ENCODE peak calls at places on chromosome 9, in ten cellular contexts. Q, Z, K, B, Y, M, U, N, A and X are unnamed samples.

GRCh38 chr9:6566409-6567139 is 79.0 kb downstream of the GLDC start:
- DNase-seq in Q (peak; percentile 99), Z (peak; percentile 49), K (no peak), B (peak; percentile 85), Y (no peak), M (peak; percentile 43), U (no peak), N (peak; percentile 26), A (no peak), X (no peak)

GRCh38 chr9:84997472-84997871 is 327.9 kb downstream of the NTRK2 start:
- DNase-seq in Q (no peak), Z (no peak), K (no peak), B (no peak), Y (peak; percentile 19), M (no peak), U (no peak), N (no peak), A (no peak), X (no peak)

GRCh38 chr9:136249881-136250559 is 4.4 kb upstream of the QSOX2 start:
- DNase-seq in Q (no peak), Z (no peak), K (no peak), B (no peak), Y (no peak), M (no peak), U (no peak), N (no peak), A (no peak), X (no peak)

GRCh38 chr9:71384343-71384742 is 262.9 kb upstream of the TRPM3 start:
- DNase-seq in Q (no peak), Z (no peak), K (no peak), B (no peak), Y (peak; percentile 22), M (no peak), U (no peak), N (no peak), A (no peak), X (no peak)

GRCh38 chr9:95989304-95989703 is 113.8 kb downstream of the ERCC6L2 start:
- DNase-seq in Q (peak; percentile 2), Z (no peak), K (no peak), B (no peak), Y (no peak), M (no peak), U (no peak), N (no peak), A (no peak), X (no peak)

GRCh38 chr9:137370865-137371520 is 52.0 kb downstream of the EXD3 start:
- DNase-seq in Q (no peak), Z (no peak), K (no peak), B (no peak), Y (peak; percentile 50), M (no peak), U (no peak), N (no peak), A (no peak), X (no peak)

GRCh38 chr9:18746631-18747030 is 272.7 kb downstream of the ADAMTSL1 start:
- DNase-seq in Q (no peak), Z (no peak), K (no peak), B (no peak), Y (no peak), M (no peak), U (no peak), N (no peak), A (no peak), X (no peak)

GRCh38 chr9:136364369-136364748 is 815 bp upstream of the DNLZ start:
- DNase-seq in Q (no peak), Z (no peak), K (no peak), B (no peak), Y (peak; percentile 65), M (no peak), U (no peak), N (no peak), A (no peak), X (no peak)

GRCh38 chr9:76690575-76691370 is 73.5 kb upstream of the PCA3 start:
- DNase-seq in Q (no peak), Z (no peak), K (no peak), B (no peak), Y (peak; percentile 46), M (no peak), U (no peak), N (no peak), A (no peak), X (no peak)

GRCh38 chr9:76687861-76688374 is 76.3 kb upstream of the PCA3 start:
- DNase-seq in Q (peak; percentile 98), Z (no peak), K (no peak), B (peak; percentile 27), Y (no peak), M (peak; percentile 75), U (no peak), N (peak; percentile 56), A (no peak), X (no peak)

GRCh38 chr9:76692448-76693129 is 71.6 kb upstream of the PCA3 start:
- DNase-seq in Q (no peak), Z (no peak), K (no peak), B (no peak), Y (peak; percentile 33), M (no peak), U (no peak), N (no peak), A (no peak), X (no peak)

GRCh38 chr9:76688471-76689238 is 75.6 kb upstream of the PCA3 start:
- DNase-seq in Q (no peak), Z (no peak), K (no peak), B (no peak), Y (no peak), M (no peak), U (no peak), N (no peak), A (no peak), X (no peak)

DNA sequence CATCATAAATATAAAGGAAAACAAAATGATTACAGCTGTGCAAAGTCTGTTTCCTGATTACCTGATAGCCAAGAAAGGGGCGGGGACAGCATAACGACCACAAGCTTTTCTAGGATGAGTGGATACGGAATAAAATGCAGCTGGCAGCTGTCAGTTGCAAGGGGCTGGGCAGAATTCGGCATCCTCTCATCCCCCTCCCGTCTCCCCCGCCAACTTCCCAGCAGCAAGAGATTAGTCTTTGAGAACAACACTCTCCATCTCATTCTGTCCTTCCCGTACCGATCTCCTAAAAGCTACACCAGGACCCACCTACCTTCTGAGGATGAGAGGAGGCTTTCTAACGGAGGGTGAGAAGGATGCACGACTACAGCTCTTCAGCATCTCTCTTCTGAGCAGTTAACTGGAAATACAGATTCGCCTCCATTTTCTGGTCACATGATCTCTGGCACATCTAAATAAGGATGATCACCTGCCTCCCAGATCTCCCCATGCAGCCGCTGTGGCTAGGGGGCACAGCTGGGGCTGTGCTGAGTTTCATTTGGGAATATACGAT is 72.4 kb upstream of the PCA3 start:
- DNase-seq in Q (no peak), Z (no peak), K (no peak), B (no peak), Y (peak; percentile 28), M (no peak), U (no peak), N (no peak), A (no peak), X (peak; percentile 33)
- H3K4me3 ChIP-seq in Q (no peak overlapping the region), Z (no peak overlapping the region), K (no peak overlapping the region), B (peak overlapping the region; percentile 18), Y (peak overlapping the region; percentile 45), M (no peak overlapping the region), U (peak overlapping the region; percentile 31), N (peak overlapping the region; percentile 30), A (no peak overlapping the region), X (peak overlapping the region; percentile 33)

GRCh38 chr9:2767800-2768199 is 50.5 kb downstream of the KCNV2 start:
- DNase-seq in Q (no peak), Z (no peak), K (no peak), B (no peak), Y (no peak), M (no peak), U (no peak), N (no peak), A (no peak), X (no peak)

GRCh38 chr9:2761424-2761823 is 44.1 kb downstream of the KCNV2 start:
- DNase-seq in Q (no peak), Z (no peak), K (no peak), B (no peak), Y (no peak), M (no peak), U (no peak), N (no peak), A (no peak), X (no peak)

GRCh38 chr9:2765250-2765880 is 48.1 kb downstream of the KCNV2 start:
- DNase-seq in Q (peak; percentile 47), Z (no peak), K (peak; percentile 12), B (no peak), Y (peak; percentile 74), M (peak; percentile 20), U (no peak), N (no peak), A (no peak), X (no peak)

GRCh38 chr9:2768330-2768729 is 51.0 kb downstream of the KCNV2 start:
- DNase-seq in Q (no peak), Z (no peak), K (no peak), B (no peak), Y (no peak), M (no peak), U (no peak), N (no peak), A (no peak), X (no peak)

DNA sequence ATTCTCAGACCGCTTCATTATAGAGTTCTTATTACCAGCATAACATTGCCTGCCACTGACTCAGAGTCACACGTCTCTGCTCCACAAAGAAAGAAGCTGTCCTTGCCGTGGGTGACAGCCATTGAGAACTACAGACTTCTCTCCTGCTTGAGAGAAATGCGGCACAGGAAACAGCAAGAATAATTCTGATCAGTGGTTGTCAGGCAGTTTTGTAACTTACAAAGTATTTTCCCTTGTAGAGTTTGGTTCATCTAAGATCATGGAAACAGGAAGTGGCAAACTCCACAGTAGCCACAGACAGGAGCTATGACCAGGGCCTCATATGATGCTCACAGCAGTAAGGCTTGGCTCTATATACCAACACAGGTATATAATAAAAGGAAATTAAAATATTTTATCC is 47.1 kb downstream of the KCNV2 start:
- DNase-seq in Q (no peak), Z (no peak), K (no peak), B (no peak), Y (no peak), M (no peak), U (no peak), N (no peak), A (peak; percentile 2), X (no peak)
- H3K36me3 ChIP-seq in Q (peaks cover 6% of the 10 kb centered on the region), Z (no peaks in the 10 kb centered on the region), K (no peaks in the 10 kb centered on the region), B (no peaks in the 10 kb centered on the region), Y (no peaks in the 10 kb centered on the region), M (no peaks in the 10 kb centered on the region), U (no peaks in the 10 kb centered on the region), N (peaks cover 14% of the 10 kb centered on the region), A (no peaks in the 10 kb centered on the region), X (peaks cover 1% of the 10 kb centered on the region)

DNA sequence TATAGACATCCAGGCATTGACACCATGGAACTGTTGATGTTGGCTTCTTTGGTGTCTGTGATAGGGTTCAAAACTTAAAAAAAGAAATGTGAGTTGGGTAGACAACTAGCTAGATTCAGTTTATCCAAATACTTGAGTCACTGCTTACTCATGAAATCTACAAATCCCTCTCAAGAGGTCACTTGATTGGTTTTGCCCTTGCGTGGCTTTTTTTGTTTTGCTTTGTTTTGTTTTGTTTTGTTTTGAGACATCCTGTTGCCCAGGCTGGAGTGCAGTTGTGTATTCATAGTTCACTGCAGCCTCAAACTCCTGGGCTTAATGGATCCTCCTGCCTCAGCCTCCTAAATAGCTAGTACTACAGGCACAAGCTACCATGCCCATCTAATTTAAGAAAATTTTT is 10.5 kb upstream of the ENTREP1 start:
- DNase-seq in Q (peak; percentile 40), Z (no peak), K (no peak), B (no peak), Y (no peak), M (no peak), U (no peak), N (no peak), A (no peak), X (no peak)
- H3K4me3 ChIP-seq in Q (no peak overlapping the region), Z (no peak overlapping the region), K (no peak overlapping the region), B (no peak overlapping the region), Y (no peak overlapping the region), M (no peak overlapping the region), U (no peak overlapping the region), N (no peak overlapping the region), A (no peak overlapping the region), X (no peak overlapping the region)

DNA sequence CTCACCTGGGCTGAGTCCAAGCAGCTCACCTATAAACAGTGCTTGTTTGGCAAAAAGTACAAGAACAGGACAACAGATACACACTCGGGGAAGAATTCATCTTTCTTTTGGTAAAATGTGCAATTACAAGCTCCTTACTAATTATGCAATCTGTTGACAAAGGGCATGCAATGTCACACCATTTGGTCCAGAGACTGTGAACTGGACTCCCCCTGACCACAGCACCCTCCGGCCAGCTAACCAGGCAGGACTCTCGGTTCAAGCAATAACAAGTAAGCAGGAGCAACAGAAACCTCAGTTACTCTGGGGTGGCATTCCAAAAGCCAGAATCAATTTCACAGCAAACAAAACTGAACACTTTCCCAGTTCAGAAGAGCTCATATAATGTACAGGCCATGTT is 113.8 kb downstream of the GNAQ start:
- DNase-seq in Q (no peak), Z (no peak), K (no peak), B (no peak), Y (no peak), M (no peak), U (no peak), N (no peak), A (no peak), X (no peak)
- H3K36me3 ChIP-seq in Q (peaks cover 8% of the 10 kb centered on the region), Z (peaks cover 5% of the 10 kb centered on the region), K (no peaks in the 10 kb centered on the region), B (no peaks in the 10 kb centered on the region), Y (no peaks in the 10 kb centered on the region), M (peaks cover 9% of the 10 kb centered on the region), U (peaks cover 3% of the 10 kb centered on the region), N (peaks cover 24% of the 10 kb centered on the region), A (no peaks in the 10 kb centered on the region), X (no peaks in the 10 kb centered on the region)